ENCODE peak calls at places on chromosomes 1 and 21, in five cellular contexts. C, M, W, H and V are unnamed samples.

GRCh38 chr1:22654692-22655091 is 1.7 kb downstream of the C1QB start:
- DNase-seq in W (no peak), C (no peak), M (no peak), H (no peak), V (no peak)

GRCh38 chr1:67616394-67616985 is 68.5 kb upstream of the GADD45A start:
- DNase-seq in H (no peak), M (peak; percentile 40), C (no peak), W (no peak), V (no peak)

GRCh38 chr21:28207776-28208175 is 784.9 kb downstream of the LTN1 start:
- DNase-seq in C (no peak), H (no peak), W (no peak), M (no peak), V (no peak)

GRCh38 chr1:45953934-45954333 is 150.5 kb downstream of the MAST2 start:
- DNase-seq in H (no peak), C (no peak), W (no peak), M (no peak), V (no peak)

GRCh38 chr1:93669369-93669768 is 12.3 kb downstream of the BCAR3 start:
- DNase-seq in M (no peak), W (no peak), H (no peak), C (no peak), V (no peak)

GRCh38 chr1:41742219-41742618 is 176.5 kb downstream of the HIVEP3 start:
- DNase-seq in W (no peak), C (no peak), M (peak; percentile 23), H (no peak), V (no peak)

GRCh38 chr21:28827422-28827821 is 165.3 kb downstream of the LTN1 start:
- DNase-seq in C (no peak), W (no peak), H (no peak), M (no peak), V (no peak)

GRCh38 chr1:79161077-79161476 is 154.5 kb upstream of the ADGRL4 start:
- DNase-seq in H (no peak), C (no peak), W (no peak), M (no peak), V (no peak)

GRCh38 chr1:154463512-154463990 is 38.5 kb upstream of the TDRD10 start:
- DNase-seq in C (no peak), W (peak; percentile 50), M (no peak), H (peak; percentile 50), V (peak; percentile 66)

GRCh38 chr21:39961251-39961650 is 94.0 kb downstream of the PCP4 start:
- DNase-seq in C (no peak), W (no peak), M (no peak), H (no peak), V (no peak)

GRCh38 chr1:149848340-149848771 is 51.0 kb upstream of the BOLA1 start:
- DNase-seq in C (no peak), H (no peak), M (no peak), W (no peak), V (no peak)

GRCh38 chr1:218686258-218686657 is 341.1 kb downstream of the TGFB2 start:
- DNase-seq in C (no peak), M (no peak), W (no peak), H (no peak), V (no peak)

GRCh38 chr1:181712636-181713238 is 229.4 kb downstream of the CACNA1E start:
- DNase-seq in H (no peak), W (no peak), C (no peak), M (no peak), V (no peak)

GRCh38 chr1:83490988-83491387 is 507.9 kb downstream of the TTLL7 start:
- DNase-seq in C (no peak), H (no peak), M (no peak), W (no peak), V (no peak)

GRCh38 chr1:200619894-200620272 is 668 bp downstream of the KIF14 start:
- DNase-seq in C (no peak), M (no peak), W (no peak), H (no peak), V (no peak)

GRCh38 chr1:156435551-156436318 is 64.8 kb downstream of the MEF2D start:
- DNase-seq in W (no peak), H (no peak), M (no peak), C (no peak), V (no peak)

GRCh38 chr21:43899307-43900077 is 34.5 kb downstream of the AGPAT3 start:
- DNase-seq in C (no peak), W (no peak), H (no peak), M (no peak), V (no peak)

GRCh38 chr1:8349961-8350360 is 32.0 kb downstream of the SLC45A1 start:
- DNase-seq in H (no peak), C (peak; percentile 85), W (no peak), M (no peak), V (no peak)

GRCh38 chr1:175221548-175222175 is 29.1 kb upstream of the KIAA0040 start:
- DNase-seq in M (no peak), H (no peak), C (no peak), W (no peak), V (no peak)

GRCh38 chr1:1841575-1841991 is 49.3 kb downstream of the GNB1 start:
- DNase-seq in W (no peak), C (no peak), H (no peak), M (no peak), V (no peak)

GRCh38 chr1:7587726-7588456 is 183.2 kb upstream of the VAMP3 start:
- DNase-seq in M (no peak), W (no peak), H (no peak), C (no peak), V (no peak)

GRCh38 chr1:228813006-228813405 is 77.7 kb downstream of the RHOU start:
- DNase-seq in C (no peak), M (no peak), W (no peak), H (no peak), V (no peak)

GRCh38 chr1:117467336-117467735 is 100.1 kb downstream of the MAN1A2 start:
- DNase-seq in C (no peak), W (no peak), M (no peak), H (no peak), V (no peak)

GRCh38 chr1:19563336-19564097 is 78.2 kb upstream of the CAPZB start:
- DNase-seq in M (no peak), W (no peak), H (no peak), C (peak; percentile 76), V (no peak)

GRCh38 chr1:46302091-46303037 is 1.1 kb downstream of the LRRC41 start:
- DNase-seq in H (peak; percentile 25), M (peak; percentile 17), W (peak; percentile 21), C (peak; percentile 69), V (peak; percentile 20)

GRCh38 chr1:35433714-35434113 is 123.5 kb downstream of the KIAA0319L start:
- DNase-seq in H (no peak), W (no peak), C (no peak), M (no peak), V (no peak)

GRCh38 chr1:19799877-19800804 is at the start of gene TMCO4:
- DNase-seq in C (peak; percentile 70), M (no peak), W (peak; percentile 27), H (no peak), V (peak; percentile 12)

GRCh38 chr1:206022766-206023165 is 929 bp downstream of the CTSE start:
- DNase-seq in H (no peak), C (no peak), M (no peak), W (no peak), V (no peak)